ENCODE peak calls at places on chromosomes 2 and 18, in five cellular contexts. S, F, K, B and M are unnamed samples.

GRCh38 chr2:208015475-208015874 is 9.9 kb downstream of the PLEKHM3 start:
- DNase-seq in B (no peak), K (no peak), S (no peak), F (no peak), M (no peak)

GRCh38 chr2:136255648-136256461 is 137.9 kb upstream of the CXCR4 start:
- DNase-seq in F (no peak), B (no peak), K (no peak), S (no peak), M (no peak)

GRCh38 chr18:55897101-55897500 is 309.1 kb upstream of the TCF4 start:
- DNase-seq in B (no peak), F (no peak), S (no peak), K (no peak), M (no peak)

GRCh38 chr2:120686511-120687168 is 49.0 kb upstream of the GLI2 start:
- DNase-seq in B (no peak), S (no peak), F (no peak), K (no peak), M (no peak)

GRCh38 chr18:79644006-79644665 is 35.5 kb upstream of the CTDP1 start:
- DNase-seq in K (peak; percentile 44), F (peak; percentile 73), B (peak; percentile 71), S (peak; percentile 85), M (no peak)

GRCh38 chr2:177553176-177553909 is 160.8 kb downstream of the AGPS start:
- DNase-seq in S (peak; percentile 14), B (no peak), F (no peak), K (no peak), M (no peak)

GRCh38 chr2:197246405-197246804 is 64.2 kb downstream of the ANKRD44 start:
- DNase-seq in S (no peak), K (no peak), F (no peak), B (no peak), M (no peak)

GRCh38 chr2:1527153-1527992 is 114.1 kb downstream of the TPO start:
- DNase-seq in K (no peak), S (no peak), F (no peak), B (no peak), M (no peak)

GRCh38 chr18:58195278-58195721 is 151.3 kb downstream of the NEDD4L start:
- DNase-seq in B (no peak), F (peak; percentile 64), S (peak; percentile 38), K (no peak), M (no peak)